ENCODE peak calls at places on chromosomes 1 and 21, in ten cellular contexts. T is stimulated activated CD8-positive, alpha-beta memory T cell treated with anti-CD3 and anti-CD28 coated beads, Interleukin-15, amount 100 ng/mL, for 24 hours; Q is Right ventricle myocardium superior; A is thyroid gland; D is mammary epithelial cell; H is EL; G is iris pigment epithelial cell; C is NCI-H1092 treated with DMSO at 0.1 percent for 48 hours; B is K562; J is activated CD4-positive, alpha-beta T cell treated with anti-CD3 and anti-CD28 coated beads, Interleukin-2, amount 50 U/mL, for 1 hour. M is an unnamed sample.

GRCh38 chr1:89698020-89698560 is 65.2 kb downstream of the LRRC8C start:
- DNase-seq in T (no peak), Q (no peak), A (no peak), D (no peak), H (no peak), G (no peak), C (no peak), B (no peak), J (no peak), M (no peak)

GRCh38 chr1:212561501-212561931 is 47.0 kb upstream of the ATF3 start:
- DNase-seq in T (no peak), Q (no peak), A (no peak), D (peak), H (peak), G (peak), C (no peak), B (no peak), J (no peak), M (no peak)

GRCh38 chr1:183051546-183051945 is 28.3 kb downstream of the LAMC1 start:
- DNase-seq in T (no peak), Q (no peak), A (no peak), D (no peak), H (peak), G (no peak), C (no peak), B (no peak), J (no peak), M (no peak)

GRCh38 chr1:45059829-45060228 is 47.8 kb downstream of the UROD start:
- DNase-seq in T (no peak), Q (no peak), A (peak), D (no peak), H (no peak), G (no peak), C (no peak), B (no peak), J (no peak), M (no peak)

GRCh38 chr1:51298322-51298705 is 32.0 kb downstream of the TTC39A start:
- DNase-seq in T (no peak), Q (no peak), A (no peak), D (no peak), H (no peak), G (no peak), C (no peak), B (no peak), J (no peak), M (no peak)

GRCh38 chr1:91755176-91755575 is 130.8 kb downstream of the TGFBR3 start:
- DNase-seq in T (no peak), Q (peak), A (no peak), D (no peak), H (no peak), G (peak), C (no peak), B (no peak), J (no peak), M (no peak)

GRCh38 chr21:43578677-43579313 is 80.5 kb downstream of the HSF2BP start:
- DNase-seq in T (no peak), Q (peak), A (no peak), D (no peak), H (no peak), G (peak), C (no peak), B (no peak), J (no peak), M (no peak)

GRCh38 chr1:41618066-41618825 is 133.8 kb upstream of the EDN2 start:
- DNase-seq in T (no peak), Q (peak), A (peak), D (peak), H (no peak), G (peak), C (no peak), B (no peak), J (no peak), M (peak)

GRCh38 chr1:184771190-184771691 is 16.6 kb upstream of the EDEM3 start:
- DNase-seq in T (no peak), Q (no peak), A (no peak), D (no peak), H (no peak), G (no peak), C (no peak), B (peak), J (no peak), M (no peak)

GRCh38 chr1:15158506-15159165 is 5.1 kb downstream of the TMEM51 start:
- DNase-seq in T (no peak), Q (no peak), A (no peak), D (peak), H (peak), G (peak), C (no peak), B (no peak), J (no peak), M (no peak)

GRCh38 chr1:31297273-31298247 is 728 bp downstream of the ZCCHC17 start:
- DNase-seq in T (no peak), Q (no peak), A (no peak), D (peak), H (peak), G (peak), C (no peak), B (peak), J (no peak), M (no peak)

GRCh38 chr1:7646981-7647901 is 123.9 kb upstream of the VAMP3 start:
- DNase-seq in T (peak), Q (peak), A (peak), D (peak), H (peak), G (peak), C (peak), B (peak), J (peak), M (peak)

GRCh38 chr1:231666220-231666956 is 39.8 kb downstream of the DISC1 start:
- DNase-seq in T (no peak), Q (no peak), A (no peak), D (no peak), H (no peak), G (no peak), C (no peak), B (no peak), J (no peak), M (peak)

GRCh38 chr1:155946633-155947219 is 5.3 kb downstream of the RXFP4 start:
- DNase-seq in T (no peak), Q (no peak), A (no peak), D (no peak), H (no peak), G (no peak), C (no peak), B (no peak), J (no peak), M (no peak)

GRCh38 chr1:244386595-244386994 is 65.1 kb downstream of the ADSS2 start:
- DNase-seq in T (no peak), Q (no peak), A (no peak), D (no peak), H (no peak), G (no peak), C (no peak), B (no peak), J (no peak), M (no peak)

GRCh38 chr1:7590426-7590790 is 180.7 kb upstream of the VAMP3 start:
- DNase-seq in T (no peak), Q (peak), A (no peak), D (no peak), H (no peak), G (no peak), C (no peak), B (no peak), J (no peak), M (no peak)

GRCh38 chr1:244917271-244917670 is 52.9 kb upstream of the HNRNPU start:
- DNase-seq in T (no peak), Q (no peak), A (no peak), D (no peak), H (no peak), G (no peak), C (no peak), B (no peak), J (no peak), M (no peak)

GRCh38 chr1:108107658-108108057 is 92.5 kb downstream of the SLC25A24 start:
- DNase-seq in T (no peak), Q (no peak), A (no peak), D (peak), H (peak), G (peak), C (no peak), B (no peak), J (peak), M (no peak)

GRCh38 chr1:178172939-178173338 is 79.0 kb downstream of the RASAL2 start:
- DNase-seq in T (no peak), Q (no peak), A (no peak), D (no peak), H (peak), G (peak), C (no peak), B (no peak), J (no peak), M (no peak)

GRCh38 chr1:30368841-30369240 is 354.5 kb downstream of the MATN1 start:
- DNase-seq in T (no peak), Q (no peak), A (no peak), D (no peak), H (no peak), G (no peak), C (no peak), B (no peak), J (no peak), M (no peak)

GRCh38 chr1:25694167-25694566 is 77.6 kb downstream of the MAN1C1 start:
- DNase-seq in T (no peak), Q (no peak), A (peak), D (no peak), H (peak), G (peak), C (no peak), B (no peak), J (no peak), M (no peak)

GRCh38 chr21:36891692-36892091 is 74.8 kb downstream of the HLCS start:
- DNase-seq in T (no peak), Q (no peak), A (no peak), D (no peak), H (no peak), G (no peak), C (no peak), B (no peak), J (no peak), M (no peak)

GRCh38 chr1:227312364-227313025 is 5.8 kb downstream of the CDC42BPA start:
- DNase-seq in T (no peak), Q (no peak), A (no peak), D (no peak), H (peak), G (no peak), C (no peak), B (no peak), J (no peak), M (no peak)

GRCh38 chr1:106249365-106249764 is 807.1 kb upstream of the PRMT6 start:
- DNase-seq in T (no peak), Q (no peak), A (no peak), D (no peak), H (no peak), G (no peak), C (no peak), B (no peak), J (no peak), M (no peak)

GRCh38 chr1:29706936-29707335 is 470.6 kb downstream of the PTPRU start:
- DNase-seq in T (no peak), Q (no peak), A (no peak), D (peak), H (peak), G (peak), C (peak), B (peak), J (no peak), M (no peak)

GRCh38 chr1:40745180-40745579 is 38.4 kb upstream of the KCNQ4 start:
- DNase-seq in T (no peak), Q (no peak), A (no peak), D (no peak), H (peak), G (no peak), C (no peak), B (no peak), J (no peak), M (no peak)